ENCODE peak calls at places on chromosomes 7 and 10, in seven cellular contexts. One of them, this sample, is unnamed.

GRCh38 chr10:1240341-1240775 is 184.2 kb downstream of the WDR37 start:
- DNase-seq in stimulated activated CD8-positive, alpha-beta memory T cell treated with anti-CD3 and anti-CD28 coated beads, Interleukin-15, amount 100 ng/mL, for 24 hours: no peak
- DNase-seq in cerebellar nuclear complex: no peak
- DNase-seq in omental fat pad: no peak
- DNase-seq in Panc1: no peak
- DNase-seq in CD4-positive, CD25-positive, alpha-beta regulatory T cell: peak
- DNase-seq in stimulated activated CD4-positive, alpha-beta T cell treated with anti-CD3 and anti-CD28 coated beads, Interleukin-12 subunit alpha, Interleukin-12 subunit beta, amount 100 ng/mL, for 48 hours: no peak
- DNase-seq in this sample: no peak

GRCh38 chr10:131742371-131743000 is 158.3 kb upstream of the PPP2R2D start:
- DNase-seq in stimulated activated CD8-positive, alpha-beta memory T cell treated with anti-CD3 and anti-CD28 coated beads, Interleukin-15, amount 100 ng/mL, for 24 hours: no peak
- DNase-seq in cerebellar nuclear complex: no peak
- DNase-seq in omental fat pad: no peak
- DNase-seq in Panc1: no peak
- DNase-seq in CD4-positive, CD25-positive, alpha-beta regulatory T cell: no peak
- DNase-seq in stimulated activated CD4-positive, alpha-beta T cell treated with anti-CD3 and anti-CD28 coated beads, Interleukin-12 subunit alpha, Interleukin-12 subunit beta, amount 100 ng/mL, for 48 hours: no peak
- DNase-seq in this sample: no peak

GRCh38 chr7:123573896-123574467 is 16.4 kb upstream of the NDUFA5 start:
- DNase-seq in stimulated activated CD8-positive, alpha-beta memory T cell treated with anti-CD3 and anti-CD28 coated beads, Interleukin-15, amount 100 ng/mL, for 24 hours: no peak
- DNase-seq in cerebellar nuclear complex: no peak
- DNase-seq in omental fat pad: no peak
- DNase-seq in Panc1: no peak
- DNase-seq in CD4-positive, CD25-positive, alpha-beta regulatory T cell: no peak
- DNase-seq in stimulated activated CD4-positive, alpha-beta T cell treated with anti-CD3 and anti-CD28 coated beads, Interleukin-12 subunit alpha, Interleukin-12 subunit beta, amount 100 ng/mL, for 48 hours: no peak
- DNase-seq in this sample: no peak

GRCh38 chr7:139913006-139913405 is 83.9 kb downstream of the TBXAS1 start:
- DNase-seq in stimulated activated CD8-positive, alpha-beta memory T cell treated with anti-CD3 and anti-CD28 coated beads, Interleukin-15, amount 100 ng/mL, for 24 hours: no peak
- DNase-seq in cerebellar nuclear complex: no peak
- DNase-seq in omental fat pad: no peak
- DNase-seq in Panc1: no peak
- DNase-seq in CD4-positive, CD25-positive, alpha-beta regulatory T cell: no peak
- DNase-seq in stimulated activated CD4-positive, alpha-beta T cell treated with anti-CD3 and anti-CD28 coated beads, Interleukin-12 subunit alpha, Interleukin-12 subunit beta, amount 100 ng/mL, for 48 hours: no peak
- DNase-seq in this sample: no peak

GRCh38 chr7:152025937-152026890 is 740 bp downstream of the GALNT11 start:
- DNase-seq in stimulated activated CD8-positive, alpha-beta memory T cell treated with anti-CD3 and anti-CD28 coated beads, Interleukin-15, amount 100 ng/mL, for 24 hours: no peak
- DNase-seq in cerebellar nuclear complex: no peak
- DNase-seq in omental fat pad: no peak
- DNase-seq in Panc1: no peak
- DNase-seq in CD4-positive, CD25-positive, alpha-beta regulatory T cell: no peak
- DNase-seq in stimulated activated CD4-positive, alpha-beta T cell treated with anti-CD3 and anti-CD28 coated beads, Interleukin-12 subunit alpha, Interleukin-12 subunit beta, amount 100 ng/mL, for 48 hours: no peak
- DNase-seq in this sample: no peak

GRCh38 chr10:103513383-103514060 is 20.0 kb downstream of the NEURL1 start:
- DNase-seq in stimulated activated CD8-positive, alpha-beta memory T cell treated with anti-CD3 and anti-CD28 coated beads, Interleukin-15, amount 100 ng/mL, for 24 hours: no peak
- DNase-seq in cerebellar nuclear complex: no peak
- DNase-seq in omental fat pad: no peak
- DNase-seq in Panc1: no peak
- DNase-seq in CD4-positive, CD25-positive, alpha-beta regulatory T cell: no peak
- DNase-seq in stimulated activated CD4-positive, alpha-beta T cell treated with anti-CD3 and anti-CD28 coated beads, Interleukin-12 subunit alpha, Interleukin-12 subunit beta, amount 100 ng/mL, for 48 hours: no peak
- DNase-seq in this sample: no peak

GRCh38 chr10:112961609-112962008 is 11.6 kb downstream of the TCF7L2 start:
- DNase-seq in stimulated activated CD8-positive, alpha-beta memory T cell treated with anti-CD3 and anti-CD28 coated beads, Interleukin-15, amount 100 ng/mL, for 24 hours: no peak
- DNase-seq in cerebellar nuclear complex: no peak
- DNase-seq in omental fat pad: no peak
- DNase-seq in Panc1: no peak
- DNase-seq in CD4-positive, CD25-positive, alpha-beta regulatory T cell: no peak
- DNase-seq in stimulated activated CD4-positive, alpha-beta T cell treated with anti-CD3 and anti-CD28 coated beads, Interleukin-12 subunit alpha, Interleukin-12 subunit beta, amount 100 ng/mL, for 48 hours: no peak
- DNase-seq in this sample: no peak

GRCh38 chr7:30464231-30464660 is 14.3 kb downstream of the NOD1 start:
- DNase-seq in stimulated activated CD8-positive, alpha-beta memory T cell treated with anti-CD3 and anti-CD28 coated beads, Interleukin-15, amount 100 ng/mL, for 24 hours: no peak
- DNase-seq in cerebellar nuclear complex: no peak
- DNase-seq in omental fat pad: no peak
- DNase-seq in Panc1: no peak
- DNase-seq in CD4-positive, CD25-positive, alpha-beta regulatory T cell: no peak
- DNase-seq in stimulated activated CD4-positive, alpha-beta T cell treated with anti-CD3 and anti-CD28 coated beads, Interleukin-12 subunit alpha, Interleukin-12 subunit beta, amount 100 ng/mL, for 48 hours: no peak
- DNase-seq in this sample: no peak

GRCh38 chr7:17207220-17207619 is 91.2 kb upstream of the AHR start:
- DNase-seq in stimulated activated CD8-positive, alpha-beta memory T cell treated with anti-CD3 and anti-CD28 coated beads, Interleukin-15, amount 100 ng/mL, for 24 hours: no peak
- DNase-seq in cerebellar nuclear complex: no peak
- DNase-seq in omental fat pad: no peak
- DNase-seq in Panc1: no peak
- DNase-seq in CD4-positive, CD25-positive, alpha-beta regulatory T cell: no peak
- DNase-seq in stimulated activated CD4-positive, alpha-beta T cell treated with anti-CD3 and anti-CD28 coated beads, Interleukin-12 subunit alpha, Interleukin-12 subunit beta, amount 100 ng/mL, for 48 hours: no peak
- DNase-seq in this sample: no peak

GRCh38 chr7:98387544-98388226 is 13.2 kb downstream of the BAIAP2L1 start:
- DNase-seq in stimulated activated CD8-positive, alpha-beta memory T cell treated with anti-CD3 and anti-CD28 coated beads, Interleukin-15, amount 100 ng/mL, for 24 hours: no peak
- DNase-seq in cerebellar nuclear complex: no peak
- DNase-seq in omental fat pad: no peak
- DNase-seq in Panc1: no peak
- DNase-seq in CD4-positive, CD25-positive, alpha-beta regulatory T cell: no peak
- DNase-seq in stimulated activated CD4-positive, alpha-beta T cell treated with anti-CD3 and anti-CD28 coated beads, Interleukin-12 subunit alpha, Interleukin-12 subunit beta, amount 100 ng/mL, for 48 hours: no peak
- DNase-seq in this sample: no peak

GRCh38 chr10:107589081-107589480 is 424.6 kb upstream of the SORCS1 start:
- DNase-seq in stimulated activated CD8-positive, alpha-beta memory T cell treated with anti-CD3 and anti-CD28 coated beads, Interleukin-15, amount 100 ng/mL, for 24 hours: no peak
- DNase-seq in cerebellar nuclear complex: no peak
- DNase-seq in omental fat pad: no peak
- DNase-seq in Panc1: no peak
- DNase-seq in CD4-positive, CD25-positive, alpha-beta regulatory T cell: no peak
- DNase-seq in stimulated activated CD4-positive, alpha-beta T cell treated with anti-CD3 and anti-CD28 coated beads, Interleukin-12 subunit alpha, Interleukin-12 subunit beta, amount 100 ng/mL, for 48 hours: no peak
- DNase-seq in this sample: no peak

GRCh38 chr10:46557319-46558140 is 1.1 kb upstream of the GPRIN2 start:
- DNase-seq in stimulated activated CD8-positive, alpha-beta memory T cell treated with anti-CD3 and anti-CD28 coated beads, Interleukin-15, amount 100 ng/mL, for 24 hours: no peak
- DNase-seq in cerebellar nuclear complex: no peak
- DNase-seq in omental fat pad: no peak
- DNase-seq in Panc1: no peak
- DNase-seq in CD4-positive, CD25-positive, alpha-beta regulatory T cell: no peak
- DNase-seq in stimulated activated CD4-positive, alpha-beta T cell treated with anti-CD3 and anti-CD28 coated beads, Interleukin-12 subunit alpha, Interleukin-12 subunit beta, amount 100 ng/mL, for 48 hours: no peak
- DNase-seq in this sample: peak

GRCh38 chr7:148337166-148337565 is 253.4 kb upstream of the C7orf33 start:
- DNase-seq in stimulated activated CD8-positive, alpha-beta memory T cell treated with anti-CD3 and anti-CD28 coated beads, Interleukin-15, amount 100 ng/mL, for 24 hours: no peak
- DNase-seq in cerebellar nuclear complex: no peak
- DNase-seq in omental fat pad: no peak
- DNase-seq in Panc1: no peak
- DNase-seq in CD4-positive, CD25-positive, alpha-beta regulatory T cell: no peak
- DNase-seq in stimulated activated CD4-positive, alpha-beta T cell treated with anti-CD3 and anti-CD28 coated beads, Interleukin-12 subunit alpha, Interleukin-12 subunit beta, amount 100 ng/mL, for 48 hours: no peak
- DNase-seq in this sample: no peak

GRCh38 chr10:17092986-17093803 is 36.4 kb downstream of the CUBN start:
- DNase-seq in stimulated activated CD8-positive, alpha-beta memory T cell treated with anti-CD3 and anti-CD28 coated beads, Interleukin-15, amount 100 ng/mL, for 24 hours: no peak
- DNase-seq in cerebellar nuclear complex: no peak
- DNase-seq in omental fat pad: no peak
- DNase-seq in Panc1: no peak
- DNase-seq in CD4-positive, CD25-positive, alpha-beta regulatory T cell: no peak
- DNase-seq in stimulated activated CD4-positive, alpha-beta T cell treated with anti-CD3 and anti-CD28 coated beads, Interleukin-12 subunit alpha, Interleukin-12 subunit beta, amount 100 ng/mL, for 48 hours: no peak
- DNase-seq in this sample: no peak

GRCh38 chr10:114753126-114753525 is 68.5 kb upstream of the FHIP2A start:
- DNase-seq in stimulated activated CD8-positive, alpha-beta memory T cell treated with anti-CD3 and anti-CD28 coated beads, Interleukin-15, amount 100 ng/mL, for 24 hours: no peak
- DNase-seq in cerebellar nuclear complex: no peak
- DNase-seq in omental fat pad: no peak
- DNase-seq in Panc1: no peak
- DNase-seq in CD4-positive, CD25-positive, alpha-beta regulatory T cell: no peak
- DNase-seq in stimulated activated CD4-positive, alpha-beta T cell treated with anti-CD3 and anti-CD28 coated beads, Interleukin-12 subunit alpha, Interleukin-12 subunit beta, amount 100 ng/mL, for 48 hours: no peak
- DNase-seq in this sample: no peak

GRCh38 chr7:69256634-69257081 is 341.6 kb upstream of the AUTS2 start:
- DNase-seq in stimulated activated CD8-positive, alpha-beta memory T cell treated with anti-CD3 and anti-CD28 coated beads, Interleukin-15, amount 100 ng/mL, for 24 hours: no peak
- DNase-seq in cerebellar nuclear complex: no peak
- DNase-seq in omental fat pad: no peak
- DNase-seq in Panc1: no peak
- DNase-seq in CD4-positive, CD25-positive, alpha-beta regulatory T cell: no peak
- DNase-seq in stimulated activated CD4-positive, alpha-beta T cell treated with anti-CD3 and anti-CD28 coated beads, Interleukin-12 subunit alpha, Interleukin-12 subunit beta, amount 100 ng/mL, for 48 hours: no peak
- DNase-seq in this sample: no peak

GRCh38 chr10:132865236-132865635 is 77.1 kb downstream of the CFAP46 start:
- DNase-seq in stimulated activated CD8-positive, alpha-beta memory T cell treated with anti-CD3 and anti-CD28 coated beads, Interleukin-15, amount 100 ng/mL, for 24 hours: no peak
- DNase-seq in cerebellar nuclear complex: no peak
- DNase-seq in omental fat pad: no peak
- DNase-seq in Panc1: no peak
- DNase-seq in CD4-positive, CD25-positive, alpha-beta regulatory T cell: no peak
- DNase-seq in stimulated activated CD4-positive, alpha-beta T cell treated with anti-CD3 and anti-CD28 coated beads, Interleukin-12 subunit alpha, Interleukin-12 subunit beta, amount 100 ng/mL, for 48 hours: no peak
- DNase-seq in this sample: no peak

GRCh38 chr7:128136215-128136597 is 104.9 kb upstream of the LEP start:
- DNase-seq in stimulated activated CD8-positive, alpha-beta memory T cell treated with anti-CD3 and anti-CD28 coated beads, Interleukin-15, amount 100 ng/mL, for 24 hours: no peak
- DNase-seq in cerebellar nuclear complex: no peak
- DNase-seq in omental fat pad: no peak
- DNase-seq in Panc1: no peak
- DNase-seq in CD4-positive, CD25-positive, alpha-beta regulatory T cell: no peak
- DNase-seq in stimulated activated CD4-positive, alpha-beta T cell treated with anti-CD3 and anti-CD28 coated beads, Interleukin-12 subunit alpha, Interleukin-12 subunit beta, amount 100 ng/mL, for 48 hours: no peak
- DNase-seq in this sample: no peak

GRCh38 chr7:151687523-151688235 is 168.0 kb upstream of the RHEB start:
- DNase-seq in stimulated activated CD8-positive, alpha-beta memory T cell treated with anti-CD3 and anti-CD28 coated beads, Interleukin-15, amount 100 ng/mL, for 24 hours: no peak
- DNase-seq in cerebellar nuclear complex: no peak
- DNase-seq in omental fat pad: peak
- DNase-seq in Panc1: peak
- DNase-seq in CD4-positive, CD25-positive, alpha-beta regulatory T cell: no peak
- DNase-seq in stimulated activated CD4-positive, alpha-beta T cell treated with anti-CD3 and anti-CD28 coated beads, Interleukin-12 subunit alpha, Interleukin-12 subunit beta, amount 100 ng/mL, for 48 hours: no peak
- DNase-seq in this sample: no peak

GRCh38 chr7:54542920-54543539 is 855 bp downstream of the VSTM2A start:
- DNase-seq in stimulated activated CD8-positive, alpha-beta memory T cell treated with anti-CD3 and anti-CD28 coated beads, Interleukin-15, amount 100 ng/mL, for 24 hours: no peak
- DNase-seq in cerebellar nuclear complex: no peak
- DNase-seq in omental fat pad: no peak
- DNase-seq in Panc1: no peak
- DNase-seq in CD4-positive, CD25-positive, alpha-beta regulatory T cell: no peak
- DNase-seq in stimulated activated CD4-positive, alpha-beta T cell treated with anti-CD3 and anti-CD28 coated beads, Interleukin-12 subunit alpha, Interleukin-12 subunit beta, amount 100 ng/mL, for 48 hours: no peak
- DNase-seq in this sample: no peak

GRCh38 chr10:110572862-110573261 is 5.4 kb downstream of the SMC3 start:
- DNase-seq in stimulated activated CD8-positive, alpha-beta memory T cell treated with anti-CD3 and anti-CD28 coated beads, Interleukin-15, amount 100 ng/mL, for 24 hours: no peak
- DNase-seq in cerebellar nuclear complex: no peak
- DNase-seq in omental fat pad: no peak
- DNase-seq in Panc1: no peak
- DNase-seq in CD4-positive, CD25-positive, alpha-beta regulatory T cell: no peak
- DNase-seq in stimulated activated CD4-positive, alpha-beta T cell treated with anti-CD3 and anti-CD28 coated beads, Interleukin-12 subunit alpha, Interleukin-12 subunit beta, amount 100 ng/mL, for 48 hours: no peak
- DNase-seq in this sample: no peak

GRCh38 chr7:139860090-139860773 is 31.2 kb downstream of the TBXAS1 start:
- DNase-seq in stimulated activated CD8-positive, alpha-beta memory T cell treated with anti-CD3 and anti-CD28 coated beads, Interleukin-15, amount 100 ng/mL, for 24 hours: no peak
- DNase-seq in cerebellar nuclear complex: no peak
- DNase-seq in omental fat pad: no peak
- DNase-seq in Panc1: no peak
- DNase-seq in CD4-positive, CD25-positive, alpha-beta regulatory T cell: no peak
- DNase-seq in stimulated activated CD4-positive, alpha-beta T cell treated with anti-CD3 and anti-CD28 coated beads, Interleukin-12 subunit alpha, Interleukin-12 subunit beta, amount 100 ng/mL, for 48 hours: no peak
- DNase-seq in this sample: no peak

This sample was measured in HL-60.